ENCODE peak calls at places on chromosome 2, in seven cellular contexts. One of them, this sample, is unnamed.

GRCh38 chr2:9097871-9098270 is 94.4 kb upstream of the MBOAT2 start:
- DNase-seq in A549: no peak
- DNase-seq in SK-N-SH: peak; percentile 26
- DNase-seq in HCT116: no peak
- DNase-seq in GM23338: no peak
- DNase-seq in K562: no peak
- DNase-seq in Panc1: no peak
- DNase-seq in this sample: no peak

GRCh38 chr2:45981388-45981930 is 315.7 kb upstream of the EPAS1 start:
- DNase-seq in A549: no peak
- DNase-seq in SK-N-SH: no peak
- DNase-seq in HCT116: no peak
- DNase-seq in GM23338: no peak
- DNase-seq in K562: no peak
- DNase-seq in Panc1: no peak
- DNase-seq in this sample: no peak

GRCh38 chr2:218816561-218817011 is 15.0 kb downstream of the PRKAG3 start:
- DNase-seq in A549: no peak
- DNase-seq in SK-N-SH: no peak
- DNase-seq in HCT116: no peak
- DNase-seq in GM23338: no peak
- DNase-seq in K562: no peak
- DNase-seq in Panc1: no peak
- DNase-seq in this sample: no peak

GRCh38 chr2:88735133-88735532 is 43.7 kb downstream of the RPIA start:
- DNase-seq in A549: no peak
- DNase-seq in SK-N-SH: no peak
- DNase-seq in HCT116: no peak
- DNase-seq in GM23338: no peak
- DNase-seq in K562: no peak
- DNase-seq in Panc1: no peak
- DNase-seq in this sample: no peak

GRCh38 chr2:36568533-36569246 is 29.3 kb downstream of the FEZ2 start:
- DNase-seq in A549: peak; percentile 43
- DNase-seq in SK-N-SH: no peak
- DNase-seq in HCT116: no peak
- DNase-seq in GM23338: peak; percentile 24
- DNase-seq in K562: no peak
- DNase-seq in Panc1: peak; percentile 93
- DNase-seq in this sample: no peak

GRCh38 chr2:241475267-241475666 is 33.1 kb downstream of the STK25 start:
- DNase-seq in A549: no peak
- DNase-seq in SK-N-SH: no peak
- DNase-seq in HCT116: no peak
- DNase-seq in GM23338: no peak
- DNase-seq in K562: no peak
- DNase-seq in Panc1: no peak
- DNase-seq in this sample: no peak

GRCh38 chr2:42854207-42854818 is 61.9 kb upstream of the HAAO start:
- DNase-seq in A549: no peak
- DNase-seq in SK-N-SH: no peak
- DNase-seq in HCT116: no peak
- DNase-seq in GM23338: no peak
- DNase-seq in K562: no peak
- DNase-seq in Panc1: no peak
- DNase-seq in this sample: no peak

GRCh38 chr2:1656961-1657841 is 87.1 kb downstream of the PXDN start:
- DNase-seq in A549: no peak
- DNase-seq in SK-N-SH: no peak
- DNase-seq in HCT116: no peak
- DNase-seq in GM23338: peak; percentile 40
- DNase-seq in K562: no peak
- DNase-seq in Panc1: no peak
- DNase-seq in this sample: no peak

GRCh38 chr2:234919711-234920110 is 32.1 kb upstream of the SH3BP4 start:
- DNase-seq in A549: no peak
- DNase-seq in SK-N-SH: no peak
- DNase-seq in HCT116: no peak
- DNase-seq in GM23338: no peak
- DNase-seq in K562: no peak
- DNase-seq in Panc1: no peak
- DNase-seq in this sample: no peak

GRCh38 chr2:102143450-102143985 is 972 bp downstream of the IL1R1 start:
- DNase-seq in A549: no peak
- DNase-seq in SK-N-SH: no peak
- DNase-seq in HCT116: no peak
- DNase-seq in GM23338: no peak
- DNase-seq in K562: peak; percentile 11
- DNase-seq in Panc1: no peak
- DNase-seq in this sample: no peak

GRCh38 chr2:225598922-225599321 is 199.4 kb downstream of the NYAP2 start:
- DNase-seq in A549: no peak
- DNase-seq in SK-N-SH: no peak
- DNase-seq in HCT116: no peak
- DNase-seq in GM23338: no peak
- DNase-seq in K562: no peak
- DNase-seq in Panc1: no peak
- DNase-seq in this sample: no peak

GRCh38 chr2:201122276-201122675 is 6.3 kb downstream of the CFLAR start:
- DNase-seq in A549: no peak
- DNase-seq in SK-N-SH: no peak
- DNase-seq in HCT116: no peak
- DNase-seq in GM23338: no peak
- DNase-seq in K562: peak; percentile 28
- DNase-seq in Panc1: no peak
- DNase-seq in this sample: no peak

GRCh38 chr2:60167089-60167488 is 386.4 kb downstream of the BCL11A start:
- DNase-seq in A549: no peak
- DNase-seq in SK-N-SH: no peak
- DNase-seq in HCT116: no peak
- DNase-seq in GM23338: no peak
- DNase-seq in K562: no peak
- DNase-seq in Panc1: no peak
- DNase-seq in this sample: no peak

GRCh38 chr2:150214626-150215025 is 272.8 kb downstream of the RND3 start:
- DNase-seq in A549: no peak
- DNase-seq in SK-N-SH: no peak
- DNase-seq in HCT116: no peak
- DNase-seq in GM23338: peak; percentile 38
- DNase-seq in K562: no peak
- DNase-seq in Panc1: no peak
- DNase-seq in this sample: no peak

GRCh38 chr2:85383850-85384249 is 26.3 kb downstream of the CAPG start:
- DNase-seq in A549: no peak
- DNase-seq in SK-N-SH: no peak
- DNase-seq in HCT116: no peak
- DNase-seq in GM23338: no peak
- DNase-seq in K562: no peak
- DNase-seq in Panc1: no peak
- DNase-seq in this sample: no peak

GRCh38 chr2:2505604-2506003 is 174.5 kb upstream of the MYT1L start:
- DNase-seq in A549: no peak
- DNase-seq in SK-N-SH: no peak
- DNase-seq in HCT116: no peak
- DNase-seq in GM23338: no peak
- DNase-seq in K562: no peak
- DNase-seq in Panc1: no peak
- DNase-seq in this sample: no peak

GRCh38 chr2:70086278-70086837 is 919 bp upstream of the PCBP1 start:
- DNase-seq in A549: peak; percentile 71
- DNase-seq in SK-N-SH: peak; percentile 75
- DNase-seq in HCT116: peak; percentile 61
- DNase-seq in GM23338: peak; percentile 80
- DNase-seq in K562: peak; percentile 65
- DNase-seq in Panc1: peak; percentile 66
- DNase-seq in this sample: peak; percentile 91

GRCh38 chr2:237154050-237154638 is 68.5 kb downstream of the COPS8 start:
- DNase-seq in A549: peak; percentile 45
- DNase-seq in SK-N-SH: peak; percentile 70
- DNase-seq in HCT116: peak; percentile 52
- DNase-seq in GM23338: peak; percentile 76
- DNase-seq in K562: peak; percentile 11
- DNase-seq in Panc1: no peak
- DNase-seq in this sample: no peak

GRCh38 chr2:101736861-101737291 is 39.4 kb downstream of the MAP4K4 start:
- DNase-seq in A549: peak; percentile 22
- DNase-seq in SK-N-SH: no peak
- DNase-seq in HCT116: no peak
- DNase-seq in GM23338: no peak
- DNase-seq in K562: no peak
- DNase-seq in Panc1: no peak
- DNase-seq in this sample: peak; percentile 65

DNA sequence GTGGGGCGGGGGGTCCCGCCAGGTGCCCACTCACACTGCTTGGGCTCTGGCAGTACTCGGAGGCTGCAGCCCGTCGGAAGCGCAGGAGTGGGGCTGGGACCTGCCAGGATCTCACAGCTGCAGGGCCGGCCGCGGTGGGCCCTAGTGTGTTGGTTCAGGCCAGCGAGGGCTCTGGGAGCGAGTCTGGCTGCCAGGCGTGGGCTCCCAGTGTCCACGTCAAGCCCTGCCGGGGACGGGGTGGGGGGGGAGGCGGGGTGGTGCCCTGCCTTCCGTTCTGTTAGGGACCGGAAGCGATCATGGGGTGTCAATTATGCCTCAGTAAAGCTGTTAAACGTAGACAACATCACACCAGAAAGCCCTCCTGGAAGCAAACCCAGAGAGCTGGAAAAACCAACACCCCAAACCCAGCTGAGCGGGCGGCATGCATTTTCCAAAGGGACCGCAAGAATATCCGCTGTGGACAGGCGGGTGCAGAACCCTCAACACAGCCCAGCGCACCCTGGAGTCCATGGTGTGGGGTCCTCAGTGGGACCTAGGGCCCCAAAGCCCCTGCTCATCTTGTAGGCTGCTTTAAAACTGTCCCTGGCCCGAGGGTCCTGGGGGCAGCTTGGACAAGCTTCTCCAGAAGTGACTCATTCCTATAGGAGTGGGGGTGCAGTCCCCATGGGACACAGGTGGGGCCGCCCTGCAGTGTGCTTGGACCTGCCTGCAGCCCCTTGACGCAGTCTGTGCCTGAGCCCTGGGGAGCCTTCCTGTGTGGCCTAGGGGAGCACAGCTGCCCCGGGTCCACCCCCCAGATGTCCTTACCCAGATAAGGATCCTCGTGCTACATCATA is 1.3 kb upstream of the HS6ST1 start:
- DNase-seq in A549: no peak
- DNase-seq in SK-N-SH: peak; percentile 41
- DNase-seq in HCT116: no peak
- DNase-seq in GM23338: no peak
- DNase-seq in K562: peak; percentile 19
- DNase-seq in Panc1: no peak
- DNase-seq in this sample: no peak
- TF ChIP-seq REST in A549: no peak
- TF ChIP-seq REST in SK-N-SH: no peak
- TF ChIP-seq REST in HCT116: no peak
- TF ChIP-seq REST in GM23338: no peak
- TF ChIP-seq REST in K562: no peak
- TF ChIP-seq REST in Panc1: no peak
- TF ChIP-seq REST in this sample: no peak

GRCh38 chr2:27356056-27356381 is 545 bp downstream of the GTF3C2 start:
- DNase-seq in A549: peak; percentile 70
- DNase-seq in SK-N-SH: peak; percentile 70
- DNase-seq in HCT116: no peak
- DNase-seq in GM23338: peak; percentile 75
- DNase-seq in K562: no peak
- DNase-seq in Panc1: no peak
- DNase-seq in this sample: no peak
- TF ChIP-seq REST in A549: no peak
- TF ChIP-seq REST in SK-N-SH: no peak
- TF ChIP-seq REST in HCT116: no peak
- TF ChIP-seq REST in GM23338: no peak
- TF ChIP-seq REST in K562: peak; percentile 9
- TF ChIP-seq REST in Panc1: no peak
- TF ChIP-seq REST in this sample: no peak

DNA sequence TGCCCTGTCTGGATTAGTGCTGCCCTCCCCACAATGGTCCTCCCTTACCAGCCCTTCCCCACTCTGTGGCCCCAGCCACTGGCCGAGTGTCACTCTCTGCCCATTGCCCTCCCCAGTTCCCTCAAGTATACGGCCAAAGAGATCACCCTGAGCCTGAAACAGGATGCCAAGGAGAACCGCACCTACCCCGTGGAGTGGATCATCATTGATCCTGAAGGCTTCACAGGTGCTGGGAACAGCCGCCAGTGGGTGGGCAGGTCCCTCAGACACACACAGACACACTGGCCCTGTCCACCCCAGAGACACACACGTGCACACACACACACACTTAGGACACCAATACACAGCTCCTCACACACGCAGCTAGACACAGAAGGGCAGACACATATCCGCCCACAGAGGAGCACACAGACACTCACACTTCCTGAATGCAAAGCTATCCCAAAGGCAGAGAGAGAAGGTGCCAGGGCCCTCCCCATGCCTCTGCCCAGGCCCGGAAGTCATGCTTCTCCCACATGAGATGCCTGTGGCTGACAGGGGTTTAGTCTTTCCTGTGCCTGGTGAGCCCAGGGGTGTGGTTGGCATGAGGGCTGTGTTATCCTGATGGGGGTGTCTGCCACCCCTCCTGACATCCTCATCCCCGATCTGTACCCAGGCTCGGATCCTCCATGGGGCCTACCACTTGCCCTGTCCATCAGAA is 2.9 kb downstream of the CHRND start:
- DNase-seq in A549: no peak
- DNase-seq in SK-N-SH: peak; percentile 25
- DNase-seq in HCT116: no peak
- DNase-seq in GM23338: no peak
- DNase-seq in K562: no peak
- DNase-seq in Panc1: no peak
- DNase-seq in this sample: no peak
- TF ChIP-seq REST in A549: no peak
- TF ChIP-seq REST in SK-N-SH: no peak
- TF ChIP-seq REST in HCT116: no peak
- TF ChIP-seq REST in GM23338: no peak
- TF ChIP-seq REST in K562: no peak
- TF ChIP-seq REST in Panc1: no peak
- TF ChIP-seq REST in this sample: no peak

GRCh38 chr2:11679491-11680130 is 9.6 kb upstream of the NTSR2 start:
- DNase-seq in A549: no peak
- DNase-seq in SK-N-SH: no peak
- DNase-seq in HCT116: no peak
- DNase-seq in GM23338: no peak
- DNase-seq in K562: no peak
- DNase-seq in Panc1: no peak
- DNase-seq in this sample: no peak

GRCh38 chr2:11680181-11680900 is 10.3 kb upstream of the NTSR2 start:
- DNase-seq in A549: no peak
- DNase-seq in SK-N-SH: no peak
- DNase-seq in HCT116: no peak
- DNase-seq in GM23338: no peak
- DNase-seq in K562: no peak
- DNase-seq in Panc1: no peak
- DNase-seq in this sample: no peak

GRCh38 chr2:11678306-11678960 is 8.4 kb upstream of the NTSR2 start:
- DNase-seq in A549: no peak
- DNase-seq in SK-N-SH: no peak
- DNase-seq in HCT116: no peak
- DNase-seq in GM23338: no peak
- DNase-seq in K562: no peak
- DNase-seq in Panc1: no peak
- DNase-seq in this sample: no peak

GRCh38 chr2:11677146-11678055 is 7.4 kb upstream of the NTSR2 start:
- DNase-seq in A549: no peak
- DNase-seq in SK-N-SH: no peak
- DNase-seq in HCT116: no peak
- DNase-seq in GM23338: peak; percentile 60
- DNase-seq in K562: no peak
- DNase-seq in Panc1: no peak
- DNase-seq in this sample: no peak

GRCh38 chr2:11679016-11679415 is 9.0 kb upstream of the NTSR2 start:
- DNase-seq in A549: no peak
- DNase-seq in SK-N-SH: no peak
- DNase-seq in HCT116: no peak
- DNase-seq in GM23338: no peak
- DNase-seq in K562: no peak
- DNase-seq in Panc1: no peak
- DNase-seq in this sample: no peak
- TF ChIP-seq REST in A549: no peak
- TF ChIP-seq REST in SK-N-SH: no peak
- TF ChIP-seq REST in HCT116: no peak
- TF ChIP-seq REST in GM23338: no peak
- TF ChIP-seq REST in K562: no peak
- TF ChIP-seq REST in Panc1: no peak
- TF ChIP-seq REST in this sample: no peak

This sample was measured in HL-60.